ENCODE peak calls at places on chromosomes 4 and X, in five cellular contexts. D is cardiac muscle cell, U is GM10248, C is psoas muscle, L is PC-3. F is an unnamed sample.

GRCh38 chrX:3550160-3550765 is 163.2 kb downstream of the PRKX start:
- DNase-seq in D (no peak), C (no peak), L (peak; percentile 16), U (no peak), F (peak; percentile 64)

GRCh38 chr4:118224239-118224829 is 128.5 kb downstream of the PRSS12 start:
- DNase-seq in C (no peak), L (peak; percentile 63), U (peak; percentile 15), D (peak; percentile 74), F (no peak)

GRCh38 chr4:153936121-153936520 is 147.2 kb upstream of the SFRP2 start:
- DNase-seq in D (no peak), C (no peak), U (no peak), L (no peak), F (no peak)

GRCh38 chr4:114005569-114006442 is 26.4 kb upstream of the ARSJ start:
- DNase-seq in D (no peak), L (peak; percentile 80), C (no peak), U (no peak), F (no peak)

GRCh38 chr4:78482281-78482680 is 69.3 kb upstream of the ANXA3 start:
- DNase-seq in C (no peak), L (no peak), D (no peak), U (no peak), F (no peak)

GRCh38 chrX:72121381-72121780 is 10.3 kb downstream of the RTL5 start:
- DNase-seq in L (peak; percentile 85), U (peak; percentile 26), C (peak; percentile 72), D (no peak), F (no peak)

GRCh38 chr4:137558951-137559350 is 26.7 kb upstream of the PCDH18 start:
- DNase-seq in D (no peak), C (no peak), U (no peak), L (peak; percentile 52), F (peak; percentile 24)

GRCh38 chr4:15575951-15576350 is 79.2 kb downstream of the FBXL5 start:
- DNase-seq in U (no peak), L (no peak), C (no peak), D (peak; percentile 37), F (no peak)

GRCh38 chr4:137367608-137368007 is 164.7 kb downstream of the PCDH18 start:
- DNase-seq in C (no peak), U (no peak), D (no peak), L (peak; percentile 29), F (no peak)

GRCh38 chr4:6956434-6957147 is 47.0 kb downstream of the TBC1D14 start:
- DNase-seq in U (no peak), D (no peak), C (peak; percentile 44), L (no peak), F (no peak)

GRCh38 chrX:129360175-129360574 is 163.1 kb downstream of the SMARCA1 start:
- DNase-seq in C (no peak), D (peak; percentile 61), U (peak; percentile 18), L (peak; percentile 74), F (peak; percentile 56)

GRCh38 chrX:105752334-105752733 is 70.0 kb upstream of the NRK start:
- DNase-seq in U (no peak), D (no peak), L (no peak), C (no peak), F (no peak)

GRCh38 chrX:35076061-35076460 is 133.5 kb downstream of the FAM47B start:
- DNase-seq in U (no peak), D (no peak), C (no peak), L (no peak), F (no peak)

GRCh38 chrX:9670136-9670905 is 95.3 kb downstream of the GPR143 start:
- DNase-seq in L (no peak), D (no peak), C (no peak), U (no peak), F (no peak)

GRCh38 chr4:168879178-168879577 is 130.9 kb downstream of the CBR4 start:
- DNase-seq in D (no peak), C (no peak), L (no peak), U (peak; percentile 22), F (no peak)

GRCh38 chr4:168877407-168877778 is 132.7 kb downstream of the CBR4 start:
- DNase-seq in D (no peak), U (no peak), L (no peak), C (no peak), F (no peak)

GRCh38 chr4:168880087-168880675 is 129.9 kb downstream of the CBR4 start:
- DNase-seq in D (no peak), L (peak; percentile 4), U (no peak), C (no peak), F (no peak)

GRCh38 chr4:168876106-168876505 is 133.9 kb downstream of the CBR4 start:
- DNase-seq in U (no peak), D (no peak), C (no peak), L (no peak), F (no peak)

DNA sequence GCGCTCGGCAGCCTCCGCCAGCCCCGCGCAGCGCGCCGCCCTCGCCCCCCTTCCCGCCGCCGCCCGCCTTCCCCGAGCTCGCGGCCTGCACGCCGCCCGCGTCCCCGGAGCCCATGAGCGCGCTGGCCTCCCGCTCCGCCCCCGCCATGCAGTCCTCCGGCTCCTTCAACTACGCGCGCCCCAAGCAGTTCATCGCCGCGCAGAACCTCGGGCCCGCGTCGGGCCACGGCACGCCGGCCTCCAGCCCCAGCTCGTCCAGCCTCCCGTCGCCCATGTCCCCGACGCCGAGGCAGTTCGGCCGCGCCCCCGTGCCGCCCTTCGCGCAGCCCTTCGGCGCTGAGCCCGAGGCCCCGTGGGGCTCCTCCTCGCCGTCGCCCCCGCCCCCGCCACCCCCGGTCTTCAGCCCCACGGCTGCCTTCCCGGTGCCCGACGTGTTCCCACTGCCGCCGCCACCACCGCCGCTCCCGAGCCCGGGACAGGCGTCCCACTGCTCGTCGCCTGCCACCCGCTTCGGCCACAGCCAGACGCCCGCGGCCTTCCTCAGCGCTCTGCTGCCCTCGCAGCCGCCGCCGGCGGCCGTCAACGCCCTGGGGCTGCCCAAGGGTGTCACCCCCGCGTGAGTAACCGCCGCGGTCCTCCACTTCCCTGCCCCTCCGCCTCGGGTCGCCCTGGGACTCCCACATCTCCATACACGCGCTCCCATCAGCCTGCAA is 132.1 kb downstream of the CBR4 start:
- DNase-seq in C (peak; percentile 74), D (no peak), L (no peak), U (peak; percentile 42), F (peak; percentile 36)
- TF ChIP-seq CTCF in C (no peak), D (no peak), L (no peak), U (no peak), F (no peak)

GRCh38 chr4:27357283-27357682 is 496.6 kb downstream of the STIM2 start:
- DNase-seq in C (no peak), L (peak; percentile 41), U (no peak), D (peak; percentile 7), F (no peak)
- TF ChIP-seq CTCF in C (no peak), L (peak; percentile 63), U (no peak), D (no peak), F (no peak)

GRCh38 chrX:55056820-55057690 is 17.8 kb upstream of the PAGE2B start:
- DNase-seq in L (peak; percentile 10), C (no peak), U (no peak), D (no peak), F (no peak)

GRCh38 chrX:55057691-55058249 is 17.1 kb upstream of the PAGE2B start:
- DNase-seq in U (peak; percentile 27), C (no peak), D (peak; percentile 5), L (peak; percentile 61), F (peak; percentile 22)
- TF ChIP-seq CTCF in U (peak; percentile 63), C (peak; percentile 78), D (peak; percentile 66), L (peak; percentile 89), F (peak; percentile 65)

GRCh38 chrX:43836435-43837184 is 45.6 kb downstream of the MAOB start:
- DNase-seq in D (peak; percentile 26), L (peak; percentile 65), C (no peak), U (peak; percentile 6), F (no peak)
- TF ChIP-seq CTCF in D (peak; percentile 56), L (peak; percentile 70), C (peak; percentile 69), U (peak; percentile 34), F (peak; percentile 30)

GRCh38 chrX:13764284-13764683 is 29.7 kb downstream of the OFD1 start:
- DNase-seq in L (no peak), C (no peak), U (no peak), D (no peak), F (no peak)
- TF ChIP-seq CTCF in L (no peak), C (no peak), U (no peak), D (no peak), F (no peak)

GRCh38 chr4:22338806-22339205 is 177.1 kb downstream of the ADGRA3 start:
- DNase-seq in D (no peak), C (no peak), L (no peak), U (no peak), F (no peak)

GRCh38 chr4:22334155-22334554 is 181.7 kb downstream of the ADGRA3 start:
- DNase-seq in L (peak; percentile 20), C (no peak), D (no peak), U (no peak), F (no peak)

GRCh38 chr4:22339491-22339890 is 176.4 kb downstream of the ADGRA3 start:
- DNase-seq in U (no peak), L (no peak), D (no peak), C (no peak), F (no peak)

GRCh38 chr4:22336822-22337221 is 179.0 kb downstream of the ADGRA3 start:
- DNase-seq in U (no peak), C (no peak), D (no peak), L (no peak), F (no peak)
- TF ChIP-seq CTCF in U (no peak), C (no peak), D (no peak), L (no peak), F (no peak)

GRCh38 chr4:53313510-53313909 is 52.4 kb downstream of the SCFD2 start:
- DNase-seq in D (peak; percentile 15), U (no peak), L (peak; percentile 53), C (no peak), F (no peak)
- TF ChIP-seq CTCF in D (peak; percentile 39), U (no peak), L (peak; percentile 57), C (no peak), F (no peak)

GRCh38 chr4:141702472-141703182 is 66.2 kb downstream of the IL15 start:
- DNase-seq in D (peak; percentile 8), L (peak; percentile 34), U (no peak), C (peak; percentile 67), F (peak; percentile 13)
- TF ChIP-seq CTCF in D (no peak), L (peak; percentile 38), U (peak; percentile 13), C (no peak), F (no peak)

DNA sequence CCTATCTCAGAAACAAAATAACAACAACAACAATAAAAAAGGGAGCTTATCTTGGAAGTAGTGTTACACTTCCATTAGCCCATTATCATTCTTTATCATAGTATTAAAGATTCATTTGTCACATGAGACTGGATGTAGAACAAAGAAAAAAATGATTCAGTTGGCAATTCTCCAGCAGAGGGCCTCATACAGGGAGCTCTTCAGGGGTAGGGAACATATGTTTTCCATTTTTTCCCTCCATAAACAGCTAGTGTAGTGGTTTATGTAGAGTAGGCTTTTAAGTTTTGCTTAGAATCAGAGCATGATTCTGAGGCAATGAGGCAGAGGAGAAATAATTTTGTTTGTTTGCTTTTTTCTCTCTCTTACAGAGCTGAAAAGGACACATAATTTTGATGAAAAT is 5.8 kb downstream of the CPE start:
- DNase-seq in L (no peak), D (no peak), C (no peak), U (no peak), F (no peak)
- TF ChIP-seq CTCF in L (no peak), D (no peak), C (no peak), U (no peak), F (no peak)